ENCODE peak calls at places on chromosomes 13 and 19, in seven cellular contexts. H is A172; E is CD8-positive, alpha-beta memory T cell; B is NCI-H187; M is uterus; F is Right ventricle myocardium superior; R is GOT3. J is an unnamed sample.

GRCh38 chr13:44815507-44816074 is 173.7 kb downstream of the NUFIP1 start:
- DNase-seq in R (no peak), E (no peak), F (no peak), M (peak), B (no peak), H (peak), J (no peak)

GRCh38 chr13:40667622-40667978 is 1.2 kb upstream of the FOXO1 start:
- DNase-seq in M (peak), E (peak), H (no peak), R (no peak), B (no peak), F (peak), J (no peak)

GRCh38 chr19:7242601-7243258 is 51.5 kb downstream of the INSR start:
- DNase-seq in M (no peak), B (no peak), H (peak), F (no peak), E (no peak), R (no peak), J (no peak)

GRCh38 chr19:5988520-5989387 is 10.8 kb upstream of the RANBP3 start:
- DNase-seq in B (no peak), E (no peak), F (no peak), M (no peak), H (no peak), R (no peak), J (no peak)

GRCh38 chr13:106078191-106078590 is 457.3 kb downstream of the EFNB2 start:
- DNase-seq in H (no peak), R (no peak), M (no peak), F (no peak), B (no peak), E (no peak), J (no peak)

GRCh38 chr19:3409346-3410064 is 43.1 kb downstream of the NFIC start:
- DNase-seq in R (no peak), M (peak), B (no peak), E (no peak), F (peak), H (no peak), J (no peak)

GRCh38 chr13:70366720-70367119 is 258.5 kb upstream of the KLHL1 start:
- DNase-seq in M (no peak), R (no peak), B (no peak), H (no peak), F (no peak), E (no peak), J (no peak)

GRCh38 chr19:35486268-35486708 is 4.0 kb downstream of the KRTDAP start:
- DNase-seq in F (no peak), H (no peak), E (no peak), M (no peak), B (no peak), R (no peak), J (no peak)

GRCh38 chr19:49895566-49896297 is 955 bp downstream of the IL4I1 start:
- DNase-seq in H (no peak), E (no peak), M (no peak), B (no peak), F (no peak), R (no peak), J (no peak)

GRCh38 chr13:42532561-42533335 is 41.2 kb upstream of the TNFSF11 start:
- DNase-seq in M (no peak), E (no peak), B (no peak), R (no peak), H (no peak), F (no peak), J (no peak)

GRCh38 chr19:45451181-45451849 is 16.5 kb upstream of the FOSB start:
- DNase-seq in F (peak), M (peak), E (peak), R (peak), B (no peak), H (no peak), J (peak)